ENCODE peak calls at places on chromosomes 12 and 14, in four cellular contexts. A is non-pigmented ciliary epithelial cell; Q is activated naive CD8-positive, alpha-beta T cell treated with anti-CD3 and anti-CD28 coated beads, Interleukin-2, amount 50 U/mL, for 24 hours; O is mesothelial cell of epicardium. F is an unnamed sample.

GRCh38 chr12:47316609-47317049 is 236.9 kb upstream of the AMIGO2 start:
- DNase-seq in Q (no peak), A (no peak), O (no peak), F (no peak)

GRCh38 chr12:27014859-27015729 is 910 bp upstream of the TM7SF3 start:
- DNase-seq in A (no peak), Q (no peak), O (no peak), F (no peak)

GRCh38 chr12:108802666-108803036 is 54.7 kb downstream of the SSH1 start:
- DNase-seq in A (no peak), Q (no peak), O (no peak), F (no peak)

GRCh38 chr12:127145929-127146789 is 1120.8 kb upstream of the TMEM132C start:
- DNase-seq in Q (peak), A (peak), O (no peak), F (peak)

GRCh38 chr12:123034865-123035264 is 54.4 kb downstream of the ARL6IP4 start:
- DNase-seq in Q (no peak), O (no peak), A (peak), F (no peak)

GRCh38 chr12:106736051-106736957 is 38.2 kb upstream of the RIC8B start:
- DNase-seq in A (no peak), O (no peak), Q (no peak), F (no peak)

GRCh38 chr14:76426161-76426696 is 50.3 kb downstream of the ESRRB start:
- DNase-seq in Q (no peak), A (no peak), O (no peak), F (no peak)

GRCh38 chr12:49288412-49288853 is 6.5 kb upstream of the PRPH start:
- DNase-seq in Q (peak), A (no peak), O (no peak), F (peak)

GRCh38 chr12:90695415-90695814 is 259.6 kb downstream of the CCER1 start:
- DNase-seq in A (no peak), Q (no peak), O (no peak), F (no peak)

GRCh38 chr12:23775208-23775607 is 174.3 kb downstream of the SOX5 start:
- DNase-seq in O (no peak), A (no peak), Q (no peak), F (no peak)

GRCh38 chr12:78406776-78407335 is 457.7 kb upstream of the SYT1 start:
- DNase-seq in A (no peak), O (no peak), Q (no peak), F (no peak)

GRCh38 chr12:109621271-109621671 is 47.7 kb downstream of the MVK start:
- DNase-seq in A (peak), O (no peak), Q (no peak), F (no peak)

GRCh38 chr12:6333566-6333965 is 8.3 kb downstream of the TNFRSF1A start:
- DNase-seq in O (no peak), Q (peak), A (peak), F (no peak)

GRCh38 chr14:32134448-32135070 is 57.5 kb downstream of the ARHGAP5 start:
- DNase-seq in Q (no peak), A (no peak), O (no peak), F (no peak)

GRCh38 chr12:31603546-31604009 is 12.6 kb upstream of the DENND5B start:
- DNase-seq in O (no peak), Q (peak), A (no peak), F (no peak)

GRCh38 chr12:51812871-51813270 is 35.6 kb downstream of the FIGNL2 start:
- DNase-seq in Q (no peak), A (no peak), O (no peak), F (peak)

GRCh38 chr12:26239508-26240328 is 44.3 kb downstream of the SSPN start:
- DNase-seq in Q (no peak), O (no peak), A (peak), F (no peak)

F was measured in upper lobe of left lung.